ENCODE peak calls at places on chromosomes 11 and 22, in seven cellular contexts. I, W, Z, Y, F, C and H are unnamed samples.
A peak's percentile ranks its signal among the peaks of the same experiment; 100 is the strongest.

GRCh38 chr22:46875089-46875488 is 112.6 kb downstream of the TBC1D22A start:
- DNase-seq in Y (no peak), I (no peak), Z (no peak), W (no peak), F (no peak), C (no peak), H (no peak)

GRCh38 chr11:8273281-8273680 is 9.6 kb upstream of the LMO1 start:
- DNase-seq in Z (no peak), F (no peak), W (no peak), I (no peak), C (no peak), Y (no peak), H (no peak)

GRCh38 chr11:35109827-35110226 is 29.1 kb upstream of the CD44 start:
- DNase-seq in C (no peak), Z (no peak), I (no peak), Y (no peak), F (no peak), W (no peak), H (no peak)

GRCh38 chr11:86952933-86953637 is 2.1 kb downstream of the FZD4 start:
- DNase-seq in Z (no peak), F (no peak), W (no peak), Y (no peak), C (no peak), I (no peak), H (no peak)

GRCh38 chr22:46053563-46054090 is 76.7 kb upstream of the WNT7B start:
- DNase-seq in I (peak; percentile 89), F (no peak), Z (peak; percentile 62), C (peak; percentile 36), Y (peak; percentile 54), W (no peak), H (peak; percentile 82)

GRCh38 chr11:44178381-44178780 is 82.9 kb downstream of the EXT2 start:
- DNase-seq in W (no peak), C (no peak), Y (no peak), I (no peak), Z (no peak), F (peak; percentile 17), H (no peak)

GRCh38 chr11:100562102-100562501 is 125.0 kb upstream of the ARHGAP42 start:
- DNase-seq in W (no peak), Z (no peak), Y (no peak), C (no peak), I (no peak), F (peak; percentile 57), H (no peak)

GRCh38 chr11:84687433-84687832 is 939.7 kb downstream of the DLG2 start:
- DNase-seq in W (no peak), I (no peak), Y (no peak), C (no peak), Z (no peak), F (no peak), H (no peak)

GRCh38 chr11:45669146-45669545 is 3.7 kb upstream of the CHST1 start:
- DNase-seq in Y (no peak), W (no peak), Z (no peak), F (no peak), C (no peak), I (no peak), H (no peak)

GRCh38 chr11:106306942-106307341 is 229.5 kb downstream of the AASDHPPT start:
- DNase-seq in F (no peak), Y (no peak), Z (no peak), I (no peak), W (no peak), C (no peak), H (no peak)

GRCh38 chr22:43897751-43898261 is 6.0 kb upstream of the PNPLA5 start:
- DNase-seq in F (no peak), I (no peak), Y (peak; percentile 27), W (no peak), Z (no peak), C (no peak), H (no peak)

GRCh38 chr11:10441021-10441523 is 14.0 kb upstream of the AMPD3 start:
- DNase-seq in C (no peak), Z (no peak), I (no peak), W (no peak), Y (no peak), F (peak; percentile 64), H (no peak)

GRCh38 chr11:114348200-114349191 is 51.8 kb downstream of the C11orf71 start:
- DNase-seq in I (peak; percentile 75), Y (peak; percentile 7), Z (peak; percentile 22), W (no peak), F (peak; percentile 51), C (peak; percentile 49), H (no peak)

GRCh38 chr11:72735495-72736027 is 16.6 kb downstream of the ARAP1 start:
- DNase-seq in Z (no peak), I (no peak), Y (no peak), W (no peak), F (no peak), C (peak; percentile 23), H (peak; percentile 57)

GRCh38 chr11:123443851-123444623 is 14.0 kb downstream of the GRAMD1B start:
- DNase-seq in F (no peak), Y (no peak), C (no peak), W (no peak), I (no peak), Z (no peak), H (no peak)

GRCh38 chr11:3905080-3905953 is 49.9 kb downstream of the STIM1 start:
- DNase-seq in F (peak; percentile 96), Z (peak; percentile 57), C (peak; percentile 82), W (peak; percentile 36), Y (peak; percentile 60), I (peak; percentile 64), H (no peak)

GRCh38 chr11:2831826-2832717 is 53.5 kb downstream of the CDKN1C start:
- DNase-seq in F (no peak), Z (no peak), Y (no peak), W (no peak), C (no peak), I (no peak), H (peak; percentile 10)

GRCh38 chr22:25488244-25489020 is 76.0 kb upstream of the GRK3 start:
- DNase-seq in Z (peak; percentile 85), F (peak; percentile 60), I (peak; percentile 43), W (no peak), C (no peak), Y (peak; percentile 54), H (peak; percentile 65)

GRCh38 chr11:74069146-74070046 is 60.5 kb upstream of the UCP3 start:
- DNase-seq in C (no peak), W (no peak), I (no peak), Y (no peak), Z (no peak), F (no peak), H (no peak)

GRCh38 chr22:19172213-19173046 is 6.1 kb downstream of the SLC25A1 start:
- DNase-seq in F (no peak), W (no peak), Y (no peak), C (no peak), I (no peak), Z (no peak), H (no peak)

GRCh38 chr11:68215524-68216170 is 2.6 kb upstream of the KMT5B start:
- DNase-seq in I (no peak), C (no peak), W (no peak), Z (no peak), F (no peak), Y (no peak), H (no peak)

GRCh38 chr11:19845633-19846032 is 133.0 kb downstream of the NAV2 start:
- DNase-seq in W (no peak), C (no peak), Z (no peak), Y (no peak), I (no peak), F (no peak), H (no peak)

GRCh38 chr11:125167954-125168821 is 3.6 kb downstream of the PKNOX2 start:
- DNase-seq in I (no peak), F (peak; percentile 89), C (no peak), Y (no peak), W (no peak), Z (no peak), H (no peak)

GRCh38 chr22:29268511-29269229 is 602 bp downstream of the EWSR1 start:
- DNase-seq in W (no peak), C (peak; percentile 9), Y (peak; percentile 35), F (no peak), Z (peak; percentile 38), I (no peak), H (peak; percentile 74)

GRCh38 chr22:48482771-48483170 is 1344.9 kb downstream of the BRD1 start:
- DNase-seq in Z (no peak), I (no peak), W (no peak), Y (no peak), C (no peak), F (no peak), H (no peak)

GRCh38 chr11:13126430-13126829 is 117.3 kb downstream of the RASSF10 start:
- DNase-seq in F (peak; percentile 57), I (no peak), Z (no peak), W (no peak), C (no peak), Y (no peak), H (no peak)

GRCh38 chr11:69030324-69030723 is 17.3 kb upstream of the MRGPRF start:
- DNase-seq in W (no peak), I (no peak), Z (no peak), C (peak; percentile 18), F (no peak), Y (no peak), H (no peak)